ENCODE peak calls at places on chromosomes 16 and 17, in five cellular contexts. One of them, this sample, is unnamed.
A peak's percentile ranks its signal among the peaks of the same experiment; 100 is the strongest.

GRCh38 chr17:19736071-19736470 is 12.0 kb downstream of the ALDH3A1 start:
- DNase-seq in GM12878: no peak
- DNase-seq in K562: no peak
- DNase-seq in HepG2: no peak
- DNase-seq in H1: no peak
- DNase-seq in this sample: no peak

GRCh38 chr17:45653616-45654015 is 130.5 kb upstream of the CRHR1 start:
- DNase-seq in HepG2: no peak
- DNase-seq in K562: no peak
- DNase-seq in GM12878: no peak
- DNase-seq in H1: no peak
- DNase-seq in this sample: no peak

GRCh38 chr16:3971706-3972105 is 91.2 kb upstream of the CREBBP start:
- DNase-seq in HepG2: no peak
- DNase-seq in GM12878: no peak
- DNase-seq in K562: no peak
- DNase-seq in H1: no peak
- DNase-seq in this sample: no peak

GRCh38 chr16:30357715-30358576 is 2.8 kb upstream of the CD2BP2 start:
- DNase-seq in HepG2: no peak
- DNase-seq in GM12878: no peak
- DNase-seq in H1: no peak
- DNase-seq in K562: no peak
- DNase-seq in this sample: no peak

GRCh38 chr17:8894673-8895578 is 27.5 kb upstream of the PIK3R6 start:
- DNase-seq in HepG2: peak; percentile 52
- DNase-seq in K562: peak; percentile 55
- DNase-seq in H1: no peak
- DNase-seq in GM12878: peak; percentile 65
- DNase-seq in this sample: peak; percentile 93

GRCh38 chr16:57471852-57472664 is 9.6 kb downstream of the POLR2C start:
- DNase-seq in GM12878: no peak
- DNase-seq in K562: no peak
- DNase-seq in H1: no peak
- DNase-seq in HepG2: peak; percentile 94
- DNase-seq in this sample: peak; percentile 97

GRCh38 chr17:29084476-29085148 is 41.7 kb downstream of the PIPOX start:
- DNase-seq in GM12878: no peak
- DNase-seq in HepG2: no peak
- DNase-seq in H1: no peak
- DNase-seq in K562: no peak
- DNase-seq in this sample: no peak

GRCh38 chr17:82881292-82881823 is 41.5 kb upstream of the ZNF750 start:
- DNase-seq in HepG2: no peak
- DNase-seq in GM12878: no peak
- DNase-seq in H1: no peak
- DNase-seq in K562: no peak
- DNase-seq in this sample: no peak

GRCh38 chr16:20838250-20838649 is 31.9 kb downstream of the REXO5 start:
- DNase-seq in K562: no peak
- DNase-seq in GM12878: no peak
- DNase-seq in HepG2: no peak
- DNase-seq in H1: no peak
- DNase-seq in this sample: no peak

GRCh38 chr16:30570621-30571443 is 682 bp downstream of the ZNF688 start:
- DNase-seq in H1: no peak
- DNase-seq in HepG2: no peak
- DNase-seq in K562: no peak
- DNase-seq in GM12878: no peak
- DNase-seq in this sample: no peak

GRCh38 chr16:79217375-79218011 is 383.0 kb downstream of the MAF start:
- DNase-seq in H1: no peak
- DNase-seq in K562: no peak
- DNase-seq in HepG2: no peak
- DNase-seq in GM12878: no peak
- DNase-seq in this sample: no peak

GRCh38 chr17:35866356-35866950 is 2.2 kb downstream of the HEATR9 start:
- DNase-seq in H1: no peak
- DNase-seq in K562: peak; percentile 33
- DNase-seq in HepG2: peak; percentile 14
- DNase-seq in GM12878: no peak
- DNase-seq in this sample: no peak

GRCh38 chr16:81500833-81501521 is 56.4 kb downstream of the CMIP start:
- DNase-seq in H1: no peak
- DNase-seq in K562: no peak
- DNase-seq in GM12878: no peak
- DNase-seq in HepG2: no peak
- DNase-seq in this sample: no peak

GRCh38 chr17:5362162-5362811 is 57.2 kb downstream of the NUP88 start:
- DNase-seq in K562: no peak
- DNase-seq in GM12878: no peak
- DNase-seq in HepG2: no peak
- DNase-seq in H1: peak; percentile 13
- DNase-seq in this sample: no peak

GRCh38 chr17:61403846-61404701 is 4.4 kb downstream of the TBX2 start:
- DNase-seq in HepG2: no peak
- DNase-seq in GM12878: no peak
- DNase-seq in K562: no peak
- DNase-seq in H1: no peak
- DNase-seq in this sample: no peak

GRCh38 chr16:85901760-85902365 is 2.9 kb downstream of the IRF8 start:
- DNase-seq in GM12878: no peak
- DNase-seq in H1: no peak
- DNase-seq in HepG2: no peak
- DNase-seq in K562: no peak
- DNase-seq in this sample: no peak

GRCh38 chr16:69073181-69073669 is 32.2 kb upstream of the HAS3 start:
- DNase-seq in HepG2: peak; percentile 38
- DNase-seq in H1: no peak
- DNase-seq in K562: no peak
- DNase-seq in GM12878: no peak
- DNase-seq in this sample: peak; percentile 87

GRCh38 chr17:33403194-33403593 is 110.1 kb upstream of the ASIC2 start:
- DNase-seq in GM12878: no peak
- DNase-seq in HepG2: no peak
- DNase-seq in H1: no peak
- DNase-seq in K562: no peak
- DNase-seq in this sample: no peak

GRCh38 chr17:78019367-78019975 is 61.0 kb downstream of the TNRC6C start:
- DNase-seq in HepG2: peak; percentile 53
- DNase-seq in GM12878: peak; percentile 9
- DNase-seq in H1: no peak
- DNase-seq in K562: peak; percentile 66
- DNase-seq in this sample: peak; percentile 53

GRCh38 chr16:79066621-79067020 is 533.9 kb downstream of the MAF start:
- DNase-seq in K562: no peak
- DNase-seq in GM12878: no peak
- DNase-seq in HepG2: no peak
- DNase-seq in H1: no peak
- DNase-seq in this sample: no peak

GRCh38 chr17:45930420-45930951 is 36.1 kb downstream of the MAPT start:
- DNase-seq in H1: no peak
- DNase-seq in HepG2: no peak
- DNase-seq in GM12878: no peak
- DNase-seq in K562: peak; percentile 49
- DNase-seq in this sample: no peak

GRCh38 chr17:82244413-82245140 is 15.7 kb downstream of the SLC16A3 start:
- DNase-seq in GM12878: no peak
- DNase-seq in K562: no peak
- DNase-seq in HepG2: no peak
- DNase-seq in H1: no peak
- DNase-seq in this sample: no peak

GRCh38 chr16:73448970-73449369 is 401.0 kb upstream of the ZFHX3 start:
- DNase-seq in GM12878: no peak
- DNase-seq in H1: no peak
- DNase-seq in K562: no peak
- DNase-seq in HepG2: no peak
- DNase-seq in this sample: no peak

GRCh38 chr16:72480926-72481325 is 309.0 kb upstream of the PMFBP1 start:
- DNase-seq in K562: no peak
- DNase-seq in HepG2: no peak
- DNase-seq in H1: no peak
- DNase-seq in GM12878: no peak
- DNase-seq in this sample: no peak

GRCh38 chr16:55706739-55707487 is 51.1 kb downstream of the SLC6A2 start:
- DNase-seq in GM12878: no peak
- DNase-seq in K562: no peak
- DNase-seq in H1: no peak
- DNase-seq in HepG2: no peak
- DNase-seq in this sample: no peak

GRCh38 chr17:13725286-13725990 is 123.7 kb upstream of the HS3ST3A1 start:
- DNase-seq in HepG2: peak; percentile 22
- DNase-seq in H1: no peak
- DNase-seq in K562: no peak
- DNase-seq in GM12878: no peak
- DNase-seq in this sample: peak; percentile 47

GRCh38 chr17:69455040-69455439 is 40.5 kb downstream of the MAP2K6 start:
- DNase-seq in K562: no peak
- DNase-seq in H1: no peak
- DNase-seq in GM12878: no peak
- DNase-seq in HepG2: no peak
- DNase-seq in this sample: no peak

GRCh38 chr16:8627456-8627855 is 6.0 kb downstream of the METTL22 start:
- DNase-seq in K562: no peak
- DNase-seq in HepG2: no peak
- DNase-seq in H1: no peak
- DNase-seq in GM12878: no peak
- DNase-seq in this sample: no peak

GRCh38 chr17:13765701-13766100 is 164.0 kb upstream of the HS3ST3A1 start:
- DNase-seq in GM12878: no peak
- DNase-seq in H1: no peak
- DNase-seq in K562: no peak
- DNase-seq in HepG2: no peak
- DNase-seq in this sample: no peak

GRCh38 chr17:1562178-1562643 is 381 bp downstream of the PITPNA start:
- DNase-seq in H1: no peak
- DNase-seq in K562: no peak
- DNase-seq in HepG2: no peak
- DNase-seq in GM12878: no peak
- DNase-seq in this sample: no peak

GRCh38 chr17:72465191-72466024 is 344.6 kb downstream of the SOX9 start:
- DNase-seq in HepG2: peak; percentile 89
- DNase-seq in K562: no peak
- DNase-seq in GM12878: peak; percentile 93
- DNase-seq in H1: no peak
- DNase-seq in this sample: peak; percentile 98

DNA sequence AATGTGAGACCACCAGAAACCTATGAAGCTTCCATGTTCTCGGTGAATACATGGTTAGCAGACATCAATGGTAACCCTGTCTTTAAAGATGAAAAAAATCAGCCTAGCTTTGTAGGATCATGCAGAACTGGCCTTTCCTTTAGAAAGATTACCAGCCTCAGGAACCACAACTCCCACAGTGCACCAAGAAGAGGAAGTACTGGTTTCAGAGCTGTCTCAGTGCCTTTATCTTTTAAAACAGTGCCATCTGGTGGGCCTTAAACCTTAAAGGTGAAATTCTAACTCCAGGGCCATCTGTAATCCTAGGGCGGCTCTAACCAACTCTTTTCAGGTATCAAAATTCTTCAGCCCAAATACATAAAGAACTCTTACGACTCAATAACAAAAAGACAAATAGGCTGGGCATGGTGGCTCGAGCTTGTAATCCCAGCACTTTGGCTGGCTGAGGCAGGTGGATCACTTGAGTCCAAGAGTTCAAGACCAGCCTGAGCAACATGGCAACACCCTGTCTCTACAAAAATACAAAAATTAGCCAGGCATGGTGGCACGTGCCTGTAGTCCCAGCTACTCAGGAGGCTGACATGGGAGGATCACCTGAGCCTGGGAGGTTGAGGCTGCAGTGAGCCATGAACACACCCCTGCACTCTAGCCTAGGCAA is 5.4 kb downstream of the ATPAF2 start:
- DNase-seq in HepG2: peak; percentile 83
- DNase-seq in K562: peak; percentile 80
- DNase-seq in GM12878: peak; percentile 67
- DNase-seq in H1: peak; percentile 13
- DNase-seq in this sample: peak; percentile 86
- TF ChIP-seq CEBPB in HepG2: no peak
- TF ChIP-seq CEBPB in K562: no peak
- TF ChIP-seq CEBPB in GM12878: no peak
- TF ChIP-seq CEBPB in H1: no peak
- TF ChIP-seq CEBPB in this sample: no peak

GRCh38 chr17:79075861-79076406 is 1.3 kb downstream of the ENGASE start:
- DNase-seq in HepG2: no peak
- DNase-seq in H1: no peak
- DNase-seq in GM12878: no peak
- DNase-seq in K562: no peak
- DNase-seq in this sample: no peak
- TF ChIP-seq HDAC2 in HepG2: no peak
- TF ChIP-seq HDAC2 in H1: no peak
- TF ChIP-seq HDAC2 in GM12878: no peak
- TF ChIP-seq HDAC2 in K562: no peak
- TF ChIP-seq HDAC2 in this sample: no peak

GRCh38 chr16:50991006-50991405 is 160.1 kb downstream of the SALL1 start:
- DNase-seq in H1: no peak
- DNase-seq in HepG2: no peak
- DNase-seq in GM12878: no peak
- DNase-seq in K562: no peak
- DNase-seq in this sample: no peak

GRCh38 chr16:50991436-50991835 is 159.6 kb downstream of the SALL1 start:
- DNase-seq in GM12878: no peak
- DNase-seq in K562: no peak
- DNase-seq in HepG2: no peak
- DNase-seq in H1: no peak
- DNase-seq in this sample: no peak

GRCh38 chr16:50986453-50986852 is 164.6 kb downstream of the SALL1 start:
- DNase-seq in H1: no peak
- DNase-seq in K562: no peak
- DNase-seq in GM12878: no peak
- DNase-seq in HepG2: no peak
- DNase-seq in this sample: no peak

GRCh38 chr16:50988441-50988840 is 162.6 kb downstream of the SALL1 start:
- DNase-seq in K562: no peak
- DNase-seq in H1: no peak
- DNase-seq in GM12878: no peak
- DNase-seq in HepG2: no peak
- DNase-seq in this sample: no peak

DNA sequence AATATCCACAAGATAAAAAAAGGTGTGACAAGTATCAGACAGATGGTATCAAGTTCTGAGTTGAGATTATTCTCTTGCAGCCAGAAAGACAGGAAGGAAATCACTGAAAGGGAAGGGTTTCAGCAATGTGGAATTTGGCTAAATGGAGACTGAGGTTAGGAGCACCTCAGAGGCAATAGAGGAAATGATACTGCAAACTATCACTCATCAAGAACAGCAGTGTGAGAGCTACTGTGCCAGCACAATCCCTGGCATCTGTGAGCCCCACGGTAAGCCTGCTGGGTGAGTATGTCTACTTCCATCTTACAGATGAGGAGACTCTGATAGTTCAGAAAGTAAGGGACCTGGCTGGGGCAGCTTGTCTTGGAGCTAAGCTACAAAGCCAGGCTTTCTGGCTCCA is 162.0 kb downstream of the SALL1 start:
- DNase-seq in GM12878: no peak
- DNase-seq in K562: no peak
- DNase-seq in HepG2: no peak
- DNase-seq in H1: no peak
- DNase-seq in this sample: no peak
- TF ChIP-seq CEBPB in GM12878: no peak
- TF ChIP-seq CEBPB in K562: no peak
- TF ChIP-seq CEBPB in HepG2: no peak
- TF ChIP-seq CEBPB in H1: no peak
- TF ChIP-seq CEBPB in this sample: no peak

GRCh38 chr17:75240394-75241142 is 20.8 kb downstream of the GGA3 start:
- DNase-seq in H1: no peak
- DNase-seq in HepG2: peak; percentile 58
- DNase-seq in GM12878: no peak
- DNase-seq in K562: peak; percentile 84
- DNase-seq in this sample: peak; percentile 77
- TF ChIP-seq HDAC2 in H1: peak; percentile 47
- TF ChIP-seq HDAC2 in HepG2: peak; percentile 18
- TF ChIP-seq HDAC2 in GM12878: no peak
- TF ChIP-seq HDAC2 in K562: peak; percentile 24
- TF ChIP-seq HDAC2 in this sample: no peak